ENCODE peak calls at places on chromosomes 7 and 10, in nine cellular contexts. One of them, this sample, is unnamed.

GRCh38 chr7:124155400-124156022 is 122.6 kb upstream of the TMEM229A start:
- DNase-seq in IMR-90: peak
- DNase-seq in tibial nerve: no peak
- DNase-seq in AG04450: peak
- DNase-seq in left ventricle myocardium inferior: no peak
- DNase-seq in DND-41: no peak
- DNase-seq in fibroblast of lung: peak
- DNase-seq in colonic mucosa: no peak
- DNase-seq in HFF-Myc: no peak
- DNase-seq in this sample: peak

GRCh38 chr7:121329460-121330052 is 756 bp downstream of the WNT16 start:
- DNase-seq in DND-41: no peak
- DNase-seq in left ventricle myocardium inferior: no peak
- DNase-seq in tibial nerve: no peak
- DNase-seq in fibroblast of lung: peak
- DNase-seq in colonic mucosa: peak
- DNase-seq in HFF-Myc: no peak
- DNase-seq in IMR-90: no peak
- DNase-seq in AG04450: no peak
- DNase-seq in this sample: no peak

GRCh38 chr7:137519964-137520363 is 176.4 kb upstream of the PTN start:
- DNase-seq in tibial nerve: no peak
- DNase-seq in HFF-Myc: no peak
- DNase-seq in AG04450: no peak
- DNase-seq in colonic mucosa: no peak
- DNase-seq in IMR-90: peak
- DNase-seq in DND-41: no peak
- DNase-seq in fibroblast of lung: peak
- DNase-seq in left ventricle myocardium inferior: no peak
- DNase-seq in this sample: no peak

GRCh38 chr10:122344741-122345258 is 29.7 kb upstream of the PLEKHA1 start:
- DNase-seq in IMR-90: peak
- DNase-seq in DND-41: no peak
- DNase-seq in colonic mucosa: peak
- DNase-seq in left ventricle myocardium inferior: no peak
- DNase-seq in tibial nerve: no peak
- DNase-seq in fibroblast of lung: peak
- DNase-seq in HFF-Myc: no peak
- DNase-seq in AG04450: no peak
- DNase-seq in this sample: peak

GRCh38 chr10:110353244-110354119 is 48.8 kb upstream of the SMNDC1 start:
- DNase-seq in IMR-90: peak
- DNase-seq in colonic mucosa: no peak
- DNase-seq in AG04450: peak
- DNase-seq in DND-41: no peak
- DNase-seq in fibroblast of lung: peak
- DNase-seq in left ventricle myocardium inferior: no peak
- DNase-seq in HFF-Myc: peak
- DNase-seq in tibial nerve: no peak
- DNase-seq in this sample: peak

GRCh38 chr7:137846588-137847417 is at the start of gene DGKI:
- DNase-seq in HFF-Myc: no peak
- DNase-seq in DND-41: no peak
- DNase-seq in tibial nerve: no peak
- DNase-seq in left ventricle myocardium inferior: no peak
- DNase-seq in fibroblast of lung: peak
- DNase-seq in colonic mucosa: no peak
- DNase-seq in IMR-90: no peak
- DNase-seq in AG04450: no peak
- DNase-seq in this sample: no peak

GRCh38 chr7:2006921-2007381 is 225.8 kb downstream of the MAD1L1 start:
- DNase-seq in IMR-90: no peak
- DNase-seq in tibial nerve: no peak
- DNase-seq in colonic mucosa: no peak
- DNase-seq in left ventricle myocardium inferior: no peak
- DNase-seq in HFF-Myc: no peak
- DNase-seq in AG04450: no peak
- DNase-seq in DND-41: no peak
- DNase-seq in fibroblast of lung: no peak
- DNase-seq in this sample: no peak

GRCh38 chr7:107544848-107545591 is 18.7 kb downstream of the COG5 start:
- DNase-seq in HFF-Myc: no peak
- DNase-seq in AG04450: no peak
- DNase-seq in DND-41: no peak
- DNase-seq in left ventricle myocardium inferior: no peak
- DNase-seq in colonic mucosa: no peak
- DNase-seq in fibroblast of lung: no peak
- DNase-seq in tibial nerve: no peak
- DNase-seq in IMR-90: no peak
- DNase-seq in this sample: no peak

GRCh38 chr7:42605800-42606199 is 306.1 kb downstream of the C7orf25 start:
- DNase-seq in fibroblast of lung: peak
- DNase-seq in DND-41: no peak
- DNase-seq in left ventricle myocardium inferior: no peak
- DNase-seq in tibial nerve: no peak
- DNase-seq in IMR-90: no peak
- DNase-seq in HFF-Myc: no peak
- DNase-seq in AG04450: no peak
- DNase-seq in colonic mucosa: no peak
- DNase-seq in this sample: peak

GRCh38 chr10:113953505-113954272 is 90.0 kb upstream of the ADRB1 start:
- DNase-seq in HFF-Myc: no peak
- DNase-seq in tibial nerve: no peak
- DNase-seq in IMR-90: no peak
- DNase-seq in left ventricle myocardium inferior: no peak
- DNase-seq in AG04450: no peak
- DNase-seq in DND-41: peak
- DNase-seq in colonic mucosa: no peak
- DNase-seq in fibroblast of lung: no peak
- DNase-seq in this sample: no peak
- TF ChIP-seq CTCF in HFF-Myc: peak
- TF ChIP-seq CTCF in tibial nerve: no peak
- TF ChIP-seq CTCF in IMR-90: no peak
- TF ChIP-seq CTCF in left ventricle myocardium inferior: peak
- TF ChIP-seq CTCF in AG04450: no peak
- TF ChIP-seq CTCF in DND-41: peak
- TF ChIP-seq CTCF in colonic mucosa: no peak
- TF ChIP-seq CTCF in fibroblast of lung: no peak
- TF ChIP-seq CTCF in this sample: peak

DNA sequence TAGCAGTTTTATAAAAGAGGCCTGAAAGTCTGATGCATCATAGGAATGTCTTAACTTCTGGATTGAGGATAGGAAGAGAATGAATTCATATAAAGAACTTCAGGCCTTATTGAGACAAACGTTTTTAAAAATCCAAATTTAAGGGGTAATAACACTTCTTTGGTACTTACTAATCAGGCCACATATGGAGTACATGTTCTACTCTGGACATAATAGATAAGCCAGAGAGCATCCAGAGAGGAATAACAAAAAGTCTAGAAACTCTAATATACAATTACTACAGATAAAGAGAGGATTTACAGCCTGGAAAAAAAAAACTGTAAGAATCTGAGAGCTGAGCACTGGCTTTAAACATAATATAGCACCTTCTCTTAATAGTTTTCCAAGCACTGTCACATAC is 2.9 kb downstream of the MTPAP start:
- DNase-seq in IMR-90: no peak
- DNase-seq in fibroblast of lung: no peak
- DNase-seq in AG04450: no peak
- DNase-seq in tibial nerve: no peak
- DNase-seq in colonic mucosa: no peak
- DNase-seq in left ventricle myocardium inferior: no peak
- DNase-seq in DND-41: no peak
- DNase-seq in HFF-Myc: no peak
- DNase-seq in this sample: no peak
- H3K4me3 ChIP-seq in IMR-90: no peak
- H3K4me3 ChIP-seq in fibroblast of lung: no peak
- H3K4me3 ChIP-seq in AG04450: no peak
- H3K4me3 ChIP-seq in tibial nerve: no peak
- H3K4me3 ChIP-seq in colonic mucosa: no peak
- H3K4me3 ChIP-seq in left ventricle myocardium inferior: no peak
- H3K4me3 ChIP-seq in DND-41: peak
- H3K4me3 ChIP-seq in HFF-Myc: peak
- H3K4me3 ChIP-seq in this sample: no peak

DNA sequence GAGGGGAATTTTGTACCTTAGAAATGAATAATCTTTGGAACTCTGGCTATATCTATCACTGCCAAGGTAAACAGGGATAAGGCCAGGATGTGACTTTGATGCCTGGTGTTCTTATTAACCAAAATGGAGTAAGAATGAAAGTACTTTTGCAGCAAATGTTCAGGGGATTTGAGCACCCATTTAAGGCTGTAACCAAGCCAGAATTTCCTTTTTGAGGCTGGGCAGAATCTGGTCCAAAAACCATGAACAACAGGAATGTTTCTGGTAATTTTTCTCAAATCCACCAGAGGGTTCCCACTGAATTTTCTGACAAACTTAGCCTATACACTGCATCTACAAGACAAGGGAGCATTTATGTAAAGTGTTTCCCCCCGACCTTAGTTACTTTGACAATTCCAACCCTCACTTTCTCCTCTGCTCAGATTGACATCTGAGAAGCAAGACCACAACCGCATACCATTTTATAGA is 120.6 kb downstream of the BAMBI start:
- DNase-seq in AG04450: no peak
- DNase-seq in DND-41: no peak
- DNase-seq in HFF-Myc: no peak
- DNase-seq in IMR-90: no peak
- DNase-seq in tibial nerve: no peak
- DNase-seq in fibroblast of lung: peak
- DNase-seq in colonic mucosa: no peak
- DNase-seq in left ventricle myocardium inferior: no peak
- DNase-seq in this sample: peak
- TF ChIP-seq CTCF in AG04450: no peak
- TF ChIP-seq CTCF in DND-41: no peak
- TF ChIP-seq CTCF in HFF-Myc: no peak
- TF ChIP-seq CTCF in IMR-90: no peak
- TF ChIP-seq CTCF in tibial nerve: no peak
- TF ChIP-seq CTCF in fibroblast of lung: no peak
- TF ChIP-seq CTCF in colonic mucosa: no peak
- TF ChIP-seq CTCF in left ventricle myocardium inferior: peak
- TF ChIP-seq CTCF in this sample: peak

DNA sequence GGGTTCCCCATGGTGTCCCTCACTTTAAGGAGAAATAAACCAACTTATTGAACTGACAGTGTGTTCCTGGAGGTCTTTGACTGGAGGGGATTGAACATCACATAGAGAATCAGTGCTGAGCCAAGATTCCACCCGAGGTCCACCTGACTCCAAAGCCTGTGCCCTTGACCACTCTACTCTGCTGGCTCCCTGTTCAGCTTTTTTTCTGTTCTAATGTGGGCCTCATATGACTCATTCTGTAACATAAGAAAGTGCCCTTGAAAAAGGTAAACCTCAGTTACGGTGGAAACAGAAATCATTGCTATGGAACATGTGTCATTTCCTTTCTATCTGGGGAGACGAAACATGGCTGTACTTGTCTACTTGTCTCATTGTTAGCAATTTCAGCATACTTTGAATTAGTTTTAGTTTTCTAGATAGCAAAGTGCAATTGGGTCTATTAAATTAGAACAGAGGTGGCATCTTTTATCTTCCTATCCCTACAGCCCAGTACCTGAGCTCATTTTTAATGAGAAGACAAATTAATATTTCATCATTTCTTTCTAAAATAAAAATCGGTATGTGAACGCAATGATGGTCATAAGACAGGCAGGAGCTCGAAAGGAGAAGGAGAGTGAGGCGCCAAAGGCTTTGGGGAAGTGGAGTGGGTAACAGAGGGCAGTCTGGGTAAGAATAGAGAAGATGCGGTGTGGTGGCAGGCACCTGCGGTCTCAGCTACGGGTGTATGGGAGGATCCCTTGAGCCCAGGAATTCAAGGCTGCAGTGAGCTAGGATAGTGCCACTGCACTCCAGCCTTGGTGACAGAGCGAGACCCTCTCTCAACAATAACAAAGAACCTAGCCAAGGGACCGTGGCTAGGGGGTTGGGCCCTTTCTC is 1.5 kb downstream of the GSDME start:
- DNase-seq in fibroblast of lung: peak
- DNase-seq in HFF-Myc: no peak
- DNase-seq in colonic mucosa: no peak
- DNase-seq in IMR-90: peak
- DNase-seq in DND-41: no peak
- DNase-seq in left ventricle myocardium inferior: no peak
- DNase-seq in tibial nerve: no peak
- DNase-seq in AG04450: peak
- DNase-seq in this sample: peak
- H3K4me3 ChIP-seq in fibroblast of lung: no peak
- H3K4me3 ChIP-seq in HFF-Myc: peak
- H3K4me3 ChIP-seq in colonic mucosa: no peak
- H3K4me3 ChIP-seq in IMR-90: peak
- H3K4me3 ChIP-seq in DND-41: no peak
- H3K4me3 ChIP-seq in left ventricle myocardium inferior: peak
- H3K4me3 ChIP-seq in tibial nerve: no peak
- H3K4me3 ChIP-seq in AG04450: peak
- H3K4me3 ChIP-seq in this sample: peak

DNA sequence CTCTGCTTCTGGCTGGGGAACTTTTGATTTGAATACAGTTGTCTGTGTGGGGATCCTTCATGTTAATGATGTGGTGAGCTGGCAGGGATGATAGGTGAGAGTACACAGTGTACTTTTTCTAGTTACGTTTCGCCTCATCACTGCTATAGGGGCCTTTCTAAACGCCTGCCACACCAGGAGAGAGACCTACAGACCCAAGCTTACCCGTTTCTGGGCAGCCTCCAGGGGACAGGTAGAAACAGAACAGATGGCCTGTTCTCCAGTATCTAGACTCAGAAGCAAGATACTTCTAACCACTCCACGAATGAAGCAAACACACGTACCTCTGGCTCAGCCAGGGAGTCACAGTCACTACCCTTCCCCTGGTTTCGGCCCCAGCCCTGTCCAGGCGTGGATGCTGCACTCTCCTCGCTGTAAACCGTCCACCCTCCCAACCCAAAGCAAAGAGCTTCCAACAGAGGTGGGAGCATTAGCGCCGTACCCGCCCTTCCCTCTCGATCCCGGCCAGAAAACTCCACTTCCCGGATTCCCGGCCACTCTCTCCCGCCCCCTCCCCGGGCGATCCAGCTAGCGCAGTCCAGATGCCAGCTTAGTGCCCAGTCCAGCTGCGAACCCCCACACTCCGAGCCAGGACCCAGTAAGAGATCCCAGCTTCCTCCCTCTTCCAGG is 1.2 kb downstream of the CCDC6 start:
- DNase-seq in left ventricle myocardium inferior: no peak
- DNase-seq in AG04450: no peak
- DNase-seq in HFF-Myc: no peak
- DNase-seq in tibial nerve: no peak
- DNase-seq in colonic mucosa: peak
- DNase-seq in IMR-90: peak
- DNase-seq in fibroblast of lung: peak
- DNase-seq in DND-41: no peak
- DNase-seq in this sample: peak
- TF ChIP-seq CTCF in left ventricle myocardium inferior: no peak
- TF ChIP-seq CTCF in AG04450: peak
- TF ChIP-seq CTCF in HFF-Myc: no peak
- TF ChIP-seq CTCF in tibial nerve: no peak
- TF ChIP-seq CTCF in colonic mucosa: no peak
- TF ChIP-seq CTCF in IMR-90: no peak
- TF ChIP-seq CTCF in fibroblast of lung: no peak
- TF ChIP-seq CTCF in DND-41: no peak
- TF ChIP-seq CTCF in this sample: no peak

GRCh38 chr10:125148576-125148975 is 11.8 kb downstream of the CTBP2 start:
- DNase-seq in AG04450: no peak
- DNase-seq in fibroblast of lung: no peak
- DNase-seq in colonic mucosa: no peak
- DNase-seq in HFF-Myc: no peak
- DNase-seq in IMR-90: no peak
- DNase-seq in tibial nerve: no peak
- DNase-seq in DND-41: no peak
- DNase-seq in left ventricle myocardium inferior: no peak
- DNase-seq in this sample: no peak
- H3K4me3 ChIP-seq in AG04450: no peak
- H3K4me3 ChIP-seq in fibroblast of lung: no peak
- H3K4me3 ChIP-seq in colonic mucosa: no peak
- H3K4me3 ChIP-seq in HFF-Myc: no peak
- H3K4me3 ChIP-seq in IMR-90: no peak
- H3K4me3 ChIP-seq in tibial nerve: no peak
- H3K4me3 ChIP-seq in DND-41: no peak
- H3K4me3 ChIP-seq in left ventricle myocardium inferior: no peak
- H3K4me3 ChIP-seq in this sample: no peak